ENCODE peak calls at places on chromosomes 7 and 10, in four cellular contexts. K is iris pigment epithelial cell, H is NCI-H1436, T is activated T-cell treated with anti-CD3 and anti-CD28 coated beads for 24 hours. P is an unnamed sample.

GRCh38 chr10:131033166-131034085 is 278.1 kb downstream of the TCERG1L start:
- DNase-seq in K (no peak), H (no peak), T (no peak), P (no peak)

GRCh38 chr7:108235451-108236061 is 105.4 kb upstream of the LAMB4 start:
- DNase-seq in T (no peak), K (peak; percentile 68), H (no peak), P (no peak)

GRCh38 chr7:73761854-73762658 is 8.0 kb downstream of the CLDN3 start:
- DNase-seq in K (no peak), H (no peak), T (no peak), P (no peak)

GRCh38 chr10:115945696-115946445 is 327.1 kb downstream of the GFRA1 start:
- DNase-seq in K (no peak), T (no peak), H (no peak), P (no peak)

GRCh38 chr10:112209534-112210200 is 26.1 kb upstream of the GPAM start:
- DNase-seq in T (no peak), H (no peak), K (no peak), P (peak; percentile 43)

GRCh38 chr10:116097239-116097751 is 175.7 kb downstream of the GFRA1 start:
- DNase-seq in H (no peak), T (no peak), K (no peak), P (peak; percentile 87)

GRCh38 chr10:34670101-34670500 is 145.0 kb downstream of the PARD3 start:
- DNase-seq in H (peak; percentile 77), T (no peak), K (no peak), P (no peak)

GRCh38 chr10:6578221-6579192 is 1.6 kb downstream of the PRKCQ start:
- DNase-seq in H (no peak), K (no peak), T (no peak), P (no peak)

GRCh38 chr10:89332092-89332633 is 4.4 kb downstream of the IFIT3 start:
- DNase-seq in H (no peak), K (peak; percentile 89), T (no peak), P (peak; percentile 69)

GRCh38 chr7:98869374-98870070 is at the start of gene TMEM130:
- DNase-seq in H (no peak), K (no peak), T (no peak), P (no peak)

GRCh38 chr10:95300140-95300539 is 9.3 kb upstream of the PDLIM1 start:
- DNase-seq in H (no peak), K (no peak), T (no peak), P (no peak)

GRCh38 chr7:29921404-29922010 is 68.1 kb downstream of the SCRN1 start:
- DNase-seq in K (peak; percentile 61), H (peak; percentile 37), T (peak; percentile 42), P (peak; percentile 43)

GRCh38 chr10:77082601-77083252 is 554.9 kb downstream of the KCNMA1 start:
- DNase-seq in H (no peak), K (no peak), T (no peak), P (no peak)

GRCh38 chr7:25359471-25360059 is 131.3 kb upstream of the NPVF start:
- DNase-seq in T (no peak), H (peak; percentile 95), K (no peak), P (peak; percentile 82)

GRCh38 chr10:35608317-35608672 is 3.2 kb downstream of the GJD4 start:
- DNase-seq in H (no peak), K (no peak), T (no peak), P (no peak)